ENCODE peak calls at places on chromosome 15, in nine cellular contexts. One of them, this sample, is unnamed.

GRCh38 chr15:60590935-60591490 is 112.1 kb upstream of the ICE2 start:
- DNase-seq in A549: peak
- DNase-seq in psoas muscle: peak
- DNase-seq in CD8-positive, alpha-beta T cell: peak
- DNase-seq in stomach: peak
- DNase-seq in H9: peak
- DNase-seq in tibial artery: peak
- DNase-seq in esophagus squamous epithelium: no peak
- DNase-seq in HL-60: no peak
- DNase-seq in this sample: peak

GRCh38 chr15:91887321-91887720 is 33.8 kb downstream of the SLCO3A1 start:
- DNase-seq in A549: no peak
- DNase-seq in psoas muscle: no peak
- DNase-seq in CD8-positive, alpha-beta T cell: no peak
- DNase-seq in stomach: no peak
- DNase-seq in H9: no peak
- DNase-seq in tibial artery: no peak
- DNase-seq in esophagus squamous epithelium: no peak
- DNase-seq in HL-60: no peak
- DNase-seq in this sample: no peak

GRCh38 chr15:31396881-31397560 is 70.4 kb downstream of the KLF13 start:
- DNase-seq in A549: peak
- DNase-seq in psoas muscle: peak
- DNase-seq in CD8-positive, alpha-beta T cell: no peak
- DNase-seq in stomach: peak
- DNase-seq in H9: peak
- DNase-seq in tibial artery: peak
- DNase-seq in esophagus squamous epithelium: peak
- DNase-seq in HL-60: no peak
- DNase-seq in this sample: peak

GRCh38 chr15:73946795-73947370 is 20.6 kb downstream of the LOXL1 start:
- DNase-seq in A549: no peak
- DNase-seq in psoas muscle: peak
- DNase-seq in CD8-positive, alpha-beta T cell: no peak
- DNase-seq in stomach: no peak
- DNase-seq in H9: no peak
- DNase-seq in tibial artery: no peak
- DNase-seq in esophagus squamous epithelium: no peak
- DNase-seq in HL-60: no peak
- DNase-seq in this sample: no peak

GRCh38 chr15:70493787-70494514 is 269.4 kb downstream of the UACA start:
- DNase-seq in A549: peak
- DNase-seq in psoas muscle: no peak
- DNase-seq in CD8-positive, alpha-beta T cell: no peak
- DNase-seq in stomach: no peak
- DNase-seq in H9: no peak
- DNase-seq in tibial artery: no peak
- DNase-seq in esophagus squamous epithelium: no peak
- DNase-seq in HL-60: no peak
- DNase-seq in this sample: no peak

GRCh38 chr15:25759421-25759820 is 103.7 kb downstream of the ATP10A start:
- DNase-seq in A549: no peak
- DNase-seq in psoas muscle: no peak
- DNase-seq in CD8-positive, alpha-beta T cell: no peak
- DNase-seq in stomach: no peak
- DNase-seq in H9: no peak
- DNase-seq in tibial artery: no peak
- DNase-seq in esophagus squamous epithelium: no peak
- DNase-seq in HL-60: no peak
- DNase-seq in this sample: no peak

GRCh38 chr15:91468861-91469260 is 368.8 kb downstream of the SV2B start:
- DNase-seq in A549: no peak
- DNase-seq in psoas muscle: no peak
- DNase-seq in CD8-positive, alpha-beta T cell: no peak
- DNase-seq in stomach: no peak
- DNase-seq in H9: no peak
- DNase-seq in tibial artery: no peak
- DNase-seq in esophagus squamous epithelium: no peak
- DNase-seq in HL-60: no peak
- DNase-seq in this sample: no peak

GRCh38 chr15:101295607-101296225 is 668 bp upstream of the SNRPA1 start:
- DNase-seq in A549: no peak
- DNase-seq in psoas muscle: no peak
- DNase-seq in CD8-positive, alpha-beta T cell: no peak
- DNase-seq in stomach: peak
- DNase-seq in H9: no peak
- DNase-seq in tibial artery: no peak
- DNase-seq in esophagus squamous epithelium: no peak
- DNase-seq in HL-60: no peak
- DNase-seq in this sample: no peak

GRCh38 chr15:70494861-70495571 is 268.3 kb downstream of the UACA start:
- DNase-seq in A549: peak
- DNase-seq in psoas muscle: no peak
- DNase-seq in CD8-positive, alpha-beta T cell: no peak
- DNase-seq in stomach: no peak
- DNase-seq in H9: no peak
- DNase-seq in tibial artery: no peak
- DNase-seq in esophagus squamous epithelium: no peak
- DNase-seq in HL-60: no peak
- DNase-seq in this sample: no peak

GRCh38 chr15:55990986-55991385 is 2.4 kb downstream of the NEDD4 start:
- DNase-seq in A549: no peak
- DNase-seq in psoas muscle: no peak
- DNase-seq in CD8-positive, alpha-beta T cell: no peak
- DNase-seq in stomach: no peak
- DNase-seq in H9: no peak
- DNase-seq in tibial artery: no peak
- DNase-seq in esophagus squamous epithelium: no peak
- DNase-seq in HL-60: no peak
- DNase-seq in this sample: no peak
- H3K27ac ChIP-seq in A549: peak
- H3K27ac ChIP-seq in psoas muscle: no peak
- H3K27ac ChIP-seq in CD8-positive, alpha-beta T cell: no peak
- H3K27ac ChIP-seq in stomach: no peak
- H3K27ac ChIP-seq in H9: no peak
- H3K27ac ChIP-seq in tibial artery: no peak
- H3K27ac ChIP-seq in esophagus squamous epithelium: no peak
- H3K27ac ChIP-seq in HL-60: no peak
- H3K27ac ChIP-seq in this sample: no peak

DNA sequence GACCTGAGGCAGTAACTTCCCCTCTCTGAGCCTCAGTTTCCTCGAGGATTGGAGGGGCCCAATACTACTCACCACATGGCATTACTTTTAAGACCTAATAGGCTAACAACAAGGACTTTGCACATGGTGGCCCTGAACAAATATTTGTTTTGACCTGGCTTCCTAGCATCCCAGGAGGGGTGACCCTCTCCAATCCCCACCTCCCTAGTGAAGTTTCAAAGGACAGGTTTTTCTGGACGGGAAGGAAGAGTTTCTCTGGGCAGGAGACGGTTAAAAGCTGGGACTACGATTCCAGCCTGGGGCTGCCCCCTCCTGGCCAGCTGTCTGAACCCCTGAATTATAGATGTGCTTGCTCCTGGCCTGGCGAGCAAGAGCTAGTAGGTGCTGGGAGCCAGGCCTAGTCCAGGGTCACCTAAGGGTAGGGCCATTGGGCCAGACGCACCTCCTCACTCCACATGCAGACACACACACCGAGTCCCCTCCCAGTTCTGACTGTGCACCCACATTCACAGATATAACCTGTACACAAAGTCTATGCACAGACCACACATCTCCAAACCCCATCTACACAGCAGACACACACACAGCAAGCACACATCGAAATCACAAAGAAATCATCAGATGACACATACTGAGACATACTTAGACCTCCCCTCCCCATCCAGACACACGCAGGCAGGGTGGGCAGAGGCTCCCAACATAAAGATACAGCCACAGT is 2.7 kb upstream of the ISL2 start:
- DNase-seq in A549: peak
- DNase-seq in psoas muscle: no peak
- DNase-seq in CD8-positive, alpha-beta T cell: no peak
- DNase-seq in stomach: no peak
- DNase-seq in H9: peak
- DNase-seq in tibial artery: no peak
- DNase-seq in esophagus squamous epithelium: no peak
- DNase-seq in HL-60: no peak
- DNase-seq in this sample: no peak
- TF ChIP-seq CTCF in A549: peak
- TF ChIP-seq CTCF in psoas muscle: no peak
- TF ChIP-seq CTCF in CD8-positive, alpha-beta T cell: no peak
- TF ChIP-seq CTCF in stomach: no peak
- TF ChIP-seq CTCF in H9: peak
- TF ChIP-seq CTCF in tibial artery: no peak
- TF ChIP-seq CTCF in esophagus squamous epithelium: no peak
- TF ChIP-seq CTCF in HL-60: no peak
- TF ChIP-seq CTCF in this sample: no peak

GRCh38 chr15:64845826-64846225 is 4.1 kb downstream of the PLEKHO2 start:
- DNase-seq in A549: no peak
- DNase-seq in psoas muscle: no peak
- DNase-seq in CD8-positive, alpha-beta T cell: no peak
- DNase-seq in stomach: no peak
- DNase-seq in H9: peak
- DNase-seq in tibial artery: no peak
- DNase-seq in esophagus squamous epithelium: no peak
- DNase-seq in HL-60: no peak
- DNase-seq in this sample: peak
- H3K27ac ChIP-seq in A549: no peak
- H3K27ac ChIP-seq in psoas muscle: no peak
- H3K27ac ChIP-seq in CD8-positive, alpha-beta T cell: no peak
- H3K27ac ChIP-seq in stomach: peak
- H3K27ac ChIP-seq in H9: no peak
- H3K27ac ChIP-seq in tibial artery: peak
- H3K27ac ChIP-seq in esophagus squamous epithelium: peak
- H3K27ac ChIP-seq in HL-60: peak
- H3K27ac ChIP-seq in this sample: peak

GRCh38 chr15:100205549-100206295 is 136.1 kb downstream of the ADAMTS17 start:
- DNase-seq in A549: no peak
- DNase-seq in psoas muscle: no peak
- DNase-seq in CD8-positive, alpha-beta T cell: no peak
- DNase-seq in stomach: no peak
- DNase-seq in H9: no peak
- DNase-seq in tibial artery: no peak
- DNase-seq in esophagus squamous epithelium: no peak
- DNase-seq in HL-60: no peak
- DNase-seq in this sample: no peak
- TF ChIP-seq CTCF in A549: no peak
- TF ChIP-seq CTCF in psoas muscle: no peak
- TF ChIP-seq CTCF in CD8-positive, alpha-beta T cell: no peak
- TF ChIP-seq CTCF in stomach: no peak
- TF ChIP-seq CTCF in H9: no peak
- TF ChIP-seq CTCF in tibial artery: no peak
- TF ChIP-seq CTCF in esophagus squamous epithelium: no peak
- TF ChIP-seq CTCF in HL-60: no peak
- TF ChIP-seq CTCF in this sample: no peak

GRCh38 chr15:41558400-41559238 is at the start of gene TYRO3:
- DNase-seq in A549: no peak
- DNase-seq in psoas muscle: peak
- DNase-seq in CD8-positive, alpha-beta T cell: peak
- DNase-seq in stomach: peak
- DNase-seq in H9: peak
- DNase-seq in tibial artery: peak
- DNase-seq in esophagus squamous epithelium: no peak
- DNase-seq in HL-60: no peak
- DNase-seq in this sample: peak
- H3K27ac ChIP-seq in A549: peak
- H3K27ac ChIP-seq in psoas muscle: no peak
- H3K27ac ChIP-seq in CD8-positive, alpha-beta T cell: no peak
- H3K27ac ChIP-seq in stomach: peak
- H3K27ac ChIP-seq in H9: no peak
- H3K27ac ChIP-seq in tibial artery: peak
- H3K27ac ChIP-seq in esophagus squamous epithelium: peak
- H3K27ac ChIP-seq in HL-60: no peak
- H3K27ac ChIP-seq in this sample: no peak